ENCODE peak calls at places on chromosomes 6 and 20, in five cellular contexts. K is left ventricle myocardium inferior, M is Karpas-422, D is neural progenitor cell, O is mucosa of descending colon. V is an unnamed sample.
A peak's percentile ranks its signal among the peaks of the same experiment; 100 is the strongest.

GRCh38 chr6:164741938-164742451 is 567.4 kb downstream of the C6orf118 start:
- DNase-seq in K (no peak), M (peak; percentile 40), D (no peak), O (no peak), V (no peak)

GRCh38 chr20:62303327-62304226 is 780 bp downstream of the ADRM1 start:
- DNase-seq in K (no peak), M (peak; percentile 60), D (peak; percentile 44), O (peak; percentile 47), V (peak; percentile 68)

GRCh38 chr6:148803979-148804378 is 57.1 kb downstream of the UST start:
- DNase-seq in K (no peak), M (no peak), D (no peak), O (no peak), V (no peak)

GRCh38 chr20:23666189-23666588 is 22.6 kb downstream of the CST4 start:
- DNase-seq in K (no peak), M (no peak), D (no peak), O (no peak), V (no peak)

GRCh38 chr6:166463363-166464067 is 80.8 kb upstream of the MPC1 start:
- DNase-seq in K (no peak), M (peak; percentile 53), D (no peak), O (no peak), V (no peak)

GRCh38 chr20:11204926-11205768 is 531.3 kb upstream of the JAG1 start:
- DNase-seq in K (peak; percentile 34), M (peak; percentile 84), D (peak; percentile 86), O (peak; percentile 47), V (no peak)

GRCh38 chr6:125974214-125974866 is 12.0 kb upstream of the TRMT11 start:
- DNase-seq in K (no peak), M (peak; percentile 87), D (peak; percentile 34), O (no peak), V (no peak)

GRCh38 chr6:27889628-27890315 is 22.4 kb downstream of the OR2B2 start:
- DNase-seq in K (no peak), M (peak; percentile 72), D (peak; percentile 39), O (no peak), V (no peak)

GRCh38 chr6:129253731-129254130 is 370.8 kb downstream of the LAMA2 start:
- DNase-seq in K (no peak), M (no peak), D (no peak), O (no peak), V (no peak)

GRCh38 chr6:169316651-169317050 is 63.0 kb upstream of the THBS2 start:
- DNase-seq in K (no peak), M (no peak), D (no peak), O (no peak), V (no peak)

GRCh38 chr6:118739976-118740771 is 88.8 kb upstream of the CEP85L start:
- DNase-seq in K (no peak), M (no peak), D (no peak), O (no peak), V (no peak)

GRCh38 chr6:100346828-100347227 is 117.9 kb downstream of the SIM1 start:
- DNase-seq in K (no peak), M (no peak), D (no peak), O (no peak), V (no peak)

GRCh38 chr6:158666637-158667359 is 16.9 kb downstream of the SYTL3 start:
- DNase-seq in K (no peak), M (no peak), D (no peak), O (no peak), V (no peak)

GRCh38 chr6:20877008-20877937 is 343.0 kb downstream of the CDKAL1 start:
- DNase-seq in K (no peak), M (no peak), D (no peak), O (no peak), V (peak; percentile 77)

GRCh38 chr6:170201361-170201760 is 89.5 kb downstream of the DLL1 start:
- DNase-seq in K (no peak), M (no peak), D (no peak), O (no peak), V (no peak)

GRCh38 chr20:33650753-33651561 is 11.2 kb upstream of the C20orf144 start:
- DNase-seq in K (no peak), M (no peak), D (no peak), O (peak; percentile 61), V (peak; percentile 33)

GRCh38 chr6:36851149-36851614 is 11.9 kb upstream of the CPNE5 start:
- DNase-seq in K (no peak), M (peak; percentile 84), D (peak; percentile 81), O (no peak), V (peak; percentile 48)

GRCh38 chr6:154382707-154383106 is 26.1 kb upstream of the IPCEF1 start:
- DNase-seq in K (no peak), M (no peak), D (no peak), O (no peak), V (no peak)

GRCh38 chr6:1316482-1317220 is 4.8 kb downstream of the FOXQ1 start:
- DNase-seq in K (no peak), M (no peak), D (peak; percentile 78), O (peak; percentile 26), V (peak; percentile 66)

GRCh38 chr6:156427345-156427744 is 349.8 kb upstream of the ARID1B start:
- DNase-seq in K (peak; percentile 43), M (no peak), D (no peak), O (no peak), V (no peak)

GRCh38 chr6:34359438-34360158 is 32.9 kb downstream of the NUDT3 start:
- DNase-seq in K (no peak), M (no peak), D (no peak), O (no peak), V (no peak)

GRCh38 chr20:61954276-61955021 is 111.2 kb downstream of the TAF4 start:
- DNase-seq in K (no peak), M (no peak), D (no peak), O (peak; percentile 3), V (no peak)

GRCh38 chr6:75460636-75461035 is 33.0 kb downstream of the FILIP1 start:
- DNase-seq in K (no peak), M (no peak), D (no peak), O (no peak), V (no peak)

GRCh38 chr6:163577404-163577803 is 162.9 kb downstream of the QKI start:
- DNase-seq in K (no peak), M (no peak), D (no peak), O (no peak), V (no peak)

GRCh38 chr6:133377219-133377618 is 136.1 kb downstream of the EYA4 start:
- DNase-seq in K (no peak), M (no peak), D (no peak), O (no peak), V (no peak)

GRCh38 chr6:94144807-94145206 is 725.4 kb upstream of the EPHA7 start:
- DNase-seq in K (no peak), M (no peak), D (no peak), O (no peak), V (no peak)

GRCh38 chr6:108120311-108120710 is 45.5 kb upstream of the NR2E1 start:
- DNase-seq in K (no peak), M (peak; percentile 42), D (peak; percentile 69), O (no peak), V (no peak)

GRCh38 chr20:54123587-54124180 is 50.1 kb downstream of the CYP24A1 start:
- DNase-seq in K (no peak), M (no peak), D (peak; percentile 5), O (peak; percentile 75), V (peak; percentile 52)

GRCh38 chr20:41782255-41782654 is 164.1 kb upstream of the CHD6 start:
- DNase-seq in K (no peak), M (peak; percentile 40), D (no peak), O (no peak), V (no peak)

GRCh38 chr20:50366270-50367103 is 143.7 kb upstream of the PTPN1 start:
- DNase-seq in K (no peak), M (no peak), D (no peak), O (peak; percentile 86), V (peak; percentile 89)

GRCh38 chr6:57256541-57256940 is 34.4 kb upstream of the RAB23 start:
- DNase-seq in K (no peak), M (no peak), D (no peak), O (no peak), V (no peak)

GRCh38 chr6:47714802-47715201 is 16.4 kb downstream of the ADGRF4 start:
- DNase-seq in K (no peak), M (no peak), D (no peak), O (no peak), V (no peak)

GRCh38 chr6:110814488-110815259 is 595 bp downstream of the CDK19 start:
- DNase-seq in K (peak; percentile 61), M (peak; percentile 75), D (peak; percentile 66), O (peak; percentile 75), V (peak; percentile 55)

DNA sequence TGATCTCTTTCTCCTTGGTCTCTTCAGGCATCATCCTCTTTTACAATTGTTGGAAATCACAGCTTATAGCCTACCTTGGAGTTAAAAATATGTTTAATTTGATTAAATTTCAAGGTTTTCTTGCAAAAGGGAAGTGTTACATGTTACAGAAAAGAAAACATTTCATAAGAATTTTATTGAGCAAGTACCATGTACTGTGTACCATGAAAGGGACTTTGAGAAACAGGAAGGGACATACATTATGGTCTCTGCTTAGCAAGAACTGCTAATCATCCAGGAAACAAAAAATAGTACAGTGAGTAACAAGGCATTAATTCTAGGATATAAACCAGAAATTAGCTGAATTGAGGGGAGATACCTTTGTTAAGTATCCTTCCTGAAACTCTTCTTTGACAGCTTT is 145.3 kb upstream of the SPACA1 start:
- DNase-seq in K (no peak), M (no peak), D (no peak), O (no peak), V (no peak)
- H3K4me1 ChIP-seq in K (no peaks in the 10 kb centered on the region), M (peaks cover 60% of the 10 kb centered on the region), D (peaks cover 19% of the 10 kb centered on the region), O (no peaks in the 10 kb centered on the region), V (no peaks in the 10 kb centered on the region)

DNA sequence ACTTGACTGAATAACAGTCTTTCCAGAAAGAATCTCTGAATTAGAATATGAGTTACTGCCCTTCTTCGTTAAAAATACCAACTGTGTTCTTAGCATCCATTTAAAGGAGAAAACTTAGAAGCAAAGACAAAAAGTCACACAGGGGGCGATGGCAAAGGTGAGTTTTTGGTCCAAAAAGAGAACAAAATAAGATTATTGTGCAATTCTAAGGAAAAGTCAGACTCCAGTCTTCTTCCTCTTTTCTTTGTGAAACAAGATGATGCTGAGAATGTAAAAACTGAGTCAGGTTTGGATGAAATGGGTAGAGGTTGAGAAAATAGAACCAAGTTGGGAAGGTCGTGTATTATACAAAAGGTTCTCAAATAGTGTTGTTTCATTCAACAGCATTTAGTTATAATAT is 1.6 kb downstream of the CYB5R4 start:
- DNase-seq in K (no peak), M (peak; percentile 66), D (no peak), O (no peak), V (no peak)
- H3K4me3 ChIP-seq in K (peak overlapping the region; percentile 87), M (peak overlapping the region; percentile 98), D (peak overlapping the region; percentile 75), O (no peak overlapping the region), V (no peak overlapping the region)

GRCh38 chr6:13978787-13979186 is 54.0 kb downstream of the RNF182 start:
- DNase-seq in K (no peak), M (no peak), D (no peak), O (no peak), V (no peak)
- H3K36me3 ChIP-seq in K (no peaks in the 10 kb centered on the region), M (no peaks in the 10 kb centered on the region), D (no peaks in the 10 kb centered on the region), O (no peaks in the 10 kb centered on the region), V (no peaks in the 10 kb centered on the region)

GRCh38 chr6:103893082-103893481 is 966.6 kb downstream of the HACE1 start:
- DNase-seq in K (no peak), M (no peak), D (no peak), O (no peak), V (no peak)

DNA sequence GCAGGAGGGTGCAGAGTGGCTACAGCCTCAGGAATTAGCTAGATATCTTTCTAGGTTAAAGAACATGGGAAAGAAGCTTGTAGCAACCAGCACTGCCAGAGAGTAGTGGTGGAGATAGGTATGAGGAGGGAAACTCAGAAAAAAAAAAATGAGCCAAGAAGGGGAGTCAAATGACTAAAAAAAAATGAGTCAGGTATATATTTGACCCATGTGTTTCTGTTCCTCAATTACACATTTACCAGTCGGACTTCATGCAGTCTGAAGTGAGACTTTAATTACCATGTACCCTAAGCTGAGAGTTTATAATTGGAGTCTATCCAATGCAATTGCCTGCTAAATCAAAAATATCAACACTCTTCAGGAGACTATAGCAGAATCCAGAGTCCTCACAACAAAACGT is 964.6 kb downstream of the HACE1 start:
- DNase-seq in K (no peak), M (no peak), D (no peak), O (no peak), V (no peak)
- H3K4me1 ChIP-seq in K (no peaks in the 10 kb centered on the region), M (no peaks in the 10 kb centered on the region), D (no peaks in the 10 kb centered on the region), O (no peaks in the 10 kb centered on the region), V (no peaks in the 10 kb centered on the region)